ENCODE peak calls at places on chromosomes 13 and 19, in seven cellular contexts. One of them, this sample, is unnamed.

GRCh38 chr19:7149956-7150705 is 80.6 kb downstream of the ZNF557 start:
- DNase-seq in activated effector memory CD4-positive, alpha-beta T cell treated with Interleukin-2 at 50 U/mL for 16 hours: no peak
- DNase-seq in Peyer's patch: no peak
- DNase-seq in CD8-positive, alpha-beta memory T cell: no peak
- DNase-seq in Karpas-422: no peak
- DNase-seq in OCI-LY7: no peak
- DNase-seq in activated T-cell treated with anti-CD3 and anti-CD28 coated beads for 1 hour: no peak
- DNase-seq in this sample: no peak

GRCh38 chr19:40420766-40421467 is 4.9 kb downstream of the SERTAD1 start:
- DNase-seq in Peyer's patch: peak
- DNase-seq in activated effector memory CD4-positive, alpha-beta T cell treated with Interleukin-2 at 50 U/mL for 16 hours: peak
- DNase-seq in activated T-cell treated with anti-CD3 and anti-CD28 coated beads for 1 hour: peak
- DNase-seq in CD8-positive, alpha-beta memory T cell: peak
- DNase-seq in OCI-LY7: peak
- DNase-seq in Karpas-422: peak
- DNase-seq in this sample: peak

GRCh38 chr13:46339035-46339666 is 47.9 kb downstream of the RUBCNL start:
- DNase-seq in Karpas-422: no peak
- DNase-seq in OCI-LY7: no peak
- DNase-seq in activated effector memory CD4-positive, alpha-beta T cell treated with Interleukin-2 at 50 U/mL for 16 hours: no peak
- DNase-seq in Peyer's patch: peak
- DNase-seq in activated T-cell treated with anti-CD3 and anti-CD28 coated beads for 1 hour: no peak
- DNase-seq in CD8-positive, alpha-beta memory T cell: no peak
- DNase-seq in this sample: peak

GRCh38 chr19:30330266-30330665 is 41.9 kb upstream of the ZNF536 start:
- DNase-seq in activated T-cell treated with anti-CD3 and anti-CD28 coated beads for 1 hour: no peak
- DNase-seq in Peyer's patch: no peak
- DNase-seq in Karpas-422: no peak
- DNase-seq in CD8-positive, alpha-beta memory T cell: no peak
- DNase-seq in OCI-LY7: no peak
- DNase-seq in activated effector memory CD4-positive, alpha-beta T cell treated with Interleukin-2 at 50 U/mL for 16 hours: no peak
- DNase-seq in this sample: no peak

GRCh38 chr19:4016486-4016885 is 8.9 kb downstream of the PIAS4 start:
- DNase-seq in activated effector memory CD4-positive, alpha-beta T cell treated with Interleukin-2 at 50 U/mL for 16 hours: no peak
- DNase-seq in CD8-positive, alpha-beta memory T cell: no peak
- DNase-seq in Karpas-422: no peak
- DNase-seq in Peyer's patch: no peak
- DNase-seq in OCI-LY7: no peak
- DNase-seq in activated T-cell treated with anti-CD3 and anti-CD28 coated beads for 1 hour: no peak
- DNase-seq in this sample: no peak

GRCh38 chr19:14318873-14319272 is 62.4 kb upstream of the ADGRE5 start:
- DNase-seq in activated T-cell treated with anti-CD3 and anti-CD28 coated beads for 1 hour: no peak
- DNase-seq in activated effector memory CD4-positive, alpha-beta T cell treated with Interleukin-2 at 50 U/mL for 16 hours: no peak
- DNase-seq in OCI-LY7: no peak
- DNase-seq in CD8-positive, alpha-beta memory T cell: no peak
- DNase-seq in Karpas-422: no peak
- DNase-seq in Peyer's patch: peak
- DNase-seq in this sample: no peak

GRCh38 chr19:39737929-39738328 is at the start of gene CLC:
- DNase-seq in Karpas-422: peak
- DNase-seq in Peyer's patch: no peak
- DNase-seq in activated effector memory CD4-positive, alpha-beta T cell treated with Interleukin-2 at 50 U/mL for 16 hours: no peak
- DNase-seq in activated T-cell treated with anti-CD3 and anti-CD28 coated beads for 1 hour: no peak
- DNase-seq in CD8-positive, alpha-beta memory T cell: no peak
- DNase-seq in OCI-LY7: no peak
- DNase-seq in this sample: no peak

GRCh38 chr19:37975071-37975470 is 68.1 kb downstream of the SIPA1L3 start:
- DNase-seq in Peyer's patch: peak
- DNase-seq in CD8-positive, alpha-beta memory T cell: no peak
- DNase-seq in Karpas-422: no peak
- DNase-seq in OCI-LY7: peak
- DNase-seq in activated T-cell treated with anti-CD3 and anti-CD28 coated beads for 1 hour: no peak
- DNase-seq in activated effector memory CD4-positive, alpha-beta T cell treated with Interleukin-2 at 50 U/mL for 16 hours: no peak
- DNase-seq in this sample: no peak

GRCh38 chr19:42281175-42282035 is 12.4 kb downstream of the CIC start:
- DNase-seq in Karpas-422: peak
- DNase-seq in CD8-positive, alpha-beta memory T cell: no peak
- DNase-seq in OCI-LY7: peak
- DNase-seq in Peyer's patch: peak
- DNase-seq in activated effector memory CD4-positive, alpha-beta T cell treated with Interleukin-2 at 50 U/mL for 16 hours: no peak
- DNase-seq in activated T-cell treated with anti-CD3 and anti-CD28 coated beads for 1 hour: no peak
- DNase-seq in this sample: no peak

GRCh38 chr13:40344270-40345148 is 321.9 kb downstream of the FOXO1 start:
- DNase-seq in CD8-positive, alpha-beta memory T cell: no peak
- DNase-seq in Peyer's patch: peak
- DNase-seq in Karpas-422: peak
- DNase-seq in activated T-cell treated with anti-CD3 and anti-CD28 coated beads for 1 hour: no peak
- DNase-seq in activated effector memory CD4-positive, alpha-beta T cell treated with Interleukin-2 at 50 U/mL for 16 hours: no peak
- DNase-seq in OCI-LY7: peak
- DNase-seq in this sample: no peak

GRCh38 chr13:37775871-37776270 is 93.7 kb downstream of the TRPC4 start:
- DNase-seq in CD8-positive, alpha-beta memory T cell: no peak
- DNase-seq in Peyer's patch: no peak
- DNase-seq in OCI-LY7: no peak
- DNase-seq in activated T-cell treated with anti-CD3 and anti-CD28 coated beads for 1 hour: no peak
- DNase-seq in activated effector memory CD4-positive, alpha-beta T cell treated with Interleukin-2 at 50 U/mL for 16 hours: no peak
- DNase-seq in Karpas-422: no peak
- DNase-seq in this sample: no peak

GRCh38 chr19:10662384-10663251 is 8.5 kb downstream of the ILF3 start:
- DNase-seq in activated T-cell treated with anti-CD3 and anti-CD28 coated beads for 1 hour: no peak
- DNase-seq in activated effector memory CD4-positive, alpha-beta T cell treated with Interleukin-2 at 50 U/mL for 16 hours: no peak
- DNase-seq in CD8-positive, alpha-beta memory T cell: no peak
- DNase-seq in Karpas-422: peak
- DNase-seq in Peyer's patch: no peak
- DNase-seq in OCI-LY7: peak
- DNase-seq in this sample: no peak

GRCh38 chr13:109868583-109869311 is 82.4 kb upstream of the IRS2 start:
- DNase-seq in Peyer's patch: no peak
- DNase-seq in activated T-cell treated with anti-CD3 and anti-CD28 coated beads for 1 hour: no peak
- DNase-seq in OCI-LY7: no peak
- DNase-seq in Karpas-422: no peak
- DNase-seq in CD8-positive, alpha-beta memory T cell: no peak
- DNase-seq in activated effector memory CD4-positive, alpha-beta T cell treated with Interleukin-2 at 50 U/mL for 16 hours: no peak
- DNase-seq in this sample: no peak

GRCh38 chr19:5903054-5903501 is 512 bp downstream of the NDUFA11 start:
- DNase-seq in Karpas-422: peak
- DNase-seq in OCI-LY7: peak
- DNase-seq in activated T-cell treated with anti-CD3 and anti-CD28 coated beads for 1 hour: no peak
- DNase-seq in activated effector memory CD4-positive, alpha-beta T cell treated with Interleukin-2 at 50 U/mL for 16 hours: no peak
- DNase-seq in CD8-positive, alpha-beta memory T cell: no peak
- DNase-seq in Peyer's patch: no peak
- DNase-seq in this sample: no peak

GRCh38 chr19:46574533-46574932 is 26.6 kb upstream of the CALM3 start:
- DNase-seq in Peyer's patch: no peak
- DNase-seq in CD8-positive, alpha-beta memory T cell: no peak
- DNase-seq in OCI-LY7: no peak
- DNase-seq in activated effector memory CD4-positive, alpha-beta T cell treated with Interleukin-2 at 50 U/mL for 16 hours: peak
- DNase-seq in Karpas-422: no peak
- DNase-seq in activated T-cell treated with anti-CD3 and anti-CD28 coated beads for 1 hour: no peak
- DNase-seq in this sample: no peak

GRCh38 chr19:41263042-41263849 is 926 bp upstream of the HNRNPUL1 start:
- DNase-seq in activated effector memory CD4-positive, alpha-beta T cell treated with Interleukin-2 at 50 U/mL for 16 hours: peak
- DNase-seq in Peyer's patch: peak
- DNase-seq in OCI-LY7: peak
- DNase-seq in activated T-cell treated with anti-CD3 and anti-CD28 coated beads for 1 hour: peak
- DNase-seq in Karpas-422: no peak
- DNase-seq in CD8-positive, alpha-beta memory T cell: peak
- DNase-seq in this sample: peak

GRCh38 chr19:12985049-12985776 is 10.1 kb upstream of the NFIX start:
- DNase-seq in CD8-positive, alpha-beta memory T cell: no peak
- DNase-seq in Karpas-422: no peak
- DNase-seq in activated T-cell treated with anti-CD3 and anti-CD28 coated beads for 1 hour: no peak
- DNase-seq in OCI-LY7: no peak
- DNase-seq in Peyer's patch: peak
- DNase-seq in activated effector memory CD4-positive, alpha-beta T cell treated with Interleukin-2 at 50 U/mL for 16 hours: no peak
- DNase-seq in this sample: no peak

GRCh38 chr13:40993987-40994386 is 25.1 kb downstream of the ELF1 start:
- DNase-seq in activated effector memory CD4-positive, alpha-beta T cell treated with Interleukin-2 at 50 U/mL for 16 hours: no peak
- DNase-seq in activated T-cell treated with anti-CD3 and anti-CD28 coated beads for 1 hour: no peak
- DNase-seq in OCI-LY7: no peak
- DNase-seq in CD8-positive, alpha-beta memory T cell: no peak
- DNase-seq in Karpas-422: no peak
- DNase-seq in Peyer's patch: no peak
- DNase-seq in this sample: no peak

GRCh38 chr13:44274838-44275237 is 98.8 kb upstream of the SERP2 start:
- DNase-seq in activated T-cell treated with anti-CD3 and anti-CD28 coated beads for 1 hour: no peak
- DNase-seq in activated effector memory CD4-positive, alpha-beta T cell treated with Interleukin-2 at 50 U/mL for 16 hours: no peak
- DNase-seq in Peyer's patch: no peak
- DNase-seq in OCI-LY7: peak
- DNase-seq in CD8-positive, alpha-beta memory T cell: peak
- DNase-seq in Karpas-422: peak
- DNase-seq in this sample: no peak

GRCh38 chr19:9306443-9306842 is 3.2 kb downstream of the ZNF699 start:
- DNase-seq in Peyer's patch: no peak
- DNase-seq in CD8-positive, alpha-beta memory T cell: no peak
- DNase-seq in activated effector memory CD4-positive, alpha-beta T cell treated with Interleukin-2 at 50 U/mL for 16 hours: no peak
- DNase-seq in Karpas-422: no peak
- DNase-seq in activated T-cell treated with anti-CD3 and anti-CD28 coated beads for 1 hour: no peak
- DNase-seq in OCI-LY7: no peak
- DNase-seq in this sample: no peak

GRCh38 chr13:27076411-27076810 is 95.2 kb downstream of the USP12 start:
- DNase-seq in CD8-positive, alpha-beta memory T cell: no peak
- DNase-seq in OCI-LY7: no peak
- DNase-seq in activated effector memory CD4-positive, alpha-beta T cell treated with Interleukin-2 at 50 U/mL for 16 hours: no peak
- DNase-seq in Karpas-422: no peak
- DNase-seq in Peyer's patch: no peak
- DNase-seq in activated T-cell treated with anti-CD3 and anti-CD28 coated beads for 1 hour: no peak
- DNase-seq in this sample: no peak

GRCh38 chr19:40687525-40688016 is 2.9 kb downstream of the NUMBL start:
- DNase-seq in activated effector memory CD4-positive, alpha-beta T cell treated with Interleukin-2 at 50 U/mL for 16 hours: no peak
- DNase-seq in Karpas-422: peak
- DNase-seq in activated T-cell treated with anti-CD3 and anti-CD28 coated beads for 1 hour: no peak
- DNase-seq in OCI-LY7: no peak
- DNase-seq in CD8-positive, alpha-beta memory T cell: no peak
- DNase-seq in Peyer's patch: peak
- DNase-seq in this sample: peak

GRCh38 chr19:50317115-50317514 is 12.1 kb downstream of the KCNC3 start:
- DNase-seq in CD8-positive, alpha-beta memory T cell: no peak
- DNase-seq in OCI-LY7: no peak
- DNase-seq in activated T-cell treated with anti-CD3 and anti-CD28 coated beads for 1 hour: no peak
- DNase-seq in activated effector memory CD4-positive, alpha-beta T cell treated with Interleukin-2 at 50 U/mL for 16 hours: no peak
- DNase-seq in Peyer's patch: no peak
- DNase-seq in Karpas-422: no peak
- DNase-seq in this sample: no peak

GRCh38 chr13:26618726-26619125 is 61.2 kb downstream of the WASF3 start:
- DNase-seq in Peyer's patch: no peak
- DNase-seq in Karpas-422: no peak
- DNase-seq in OCI-LY7: no peak
- DNase-seq in activated effector memory CD4-positive, alpha-beta T cell treated with Interleukin-2 at 50 U/mL for 16 hours: no peak
- DNase-seq in activated T-cell treated with anti-CD3 and anti-CD28 coated beads for 1 hour: no peak
- DNase-seq in CD8-positive, alpha-beta memory T cell: no peak
- DNase-seq in this sample: no peak

GRCh38 chr19:3276341-3276799 is 51.9 kb downstream of the CELF5 start:
- DNase-seq in activated T-cell treated with anti-CD3 and anti-CD28 coated beads for 1 hour: no peak
- DNase-seq in CD8-positive, alpha-beta memory T cell: peak
- DNase-seq in OCI-LY7: peak
- DNase-seq in Karpas-422: no peak
- DNase-seq in Peyer's patch: peak
- DNase-seq in activated effector memory CD4-positive, alpha-beta T cell treated with Interleukin-2 at 50 U/mL for 16 hours: no peak
- DNase-seq in this sample: no peak

GRCh38 chr13:91922969-91923592 is 524.7 kb downstream of the GPC5 start:
- DNase-seq in activated T-cell treated with anti-CD3 and anti-CD28 coated beads for 1 hour: no peak
- DNase-seq in CD8-positive, alpha-beta memory T cell: no peak
- DNase-seq in OCI-LY7: peak
- DNase-seq in Karpas-422: no peak
- DNase-seq in Peyer's patch: no peak
- DNase-seq in activated effector memory CD4-positive, alpha-beta T cell treated with Interleukin-2 at 50 U/mL for 16 hours: no peak
- DNase-seq in this sample: no peak

GRCh38 chr19:41398042-41398403 is 405 bp downstream of the BCKDHA start:
- DNase-seq in activated T-cell treated with anti-CD3 and anti-CD28 coated beads for 1 hour: no peak
- DNase-seq in OCI-LY7: no peak
- DNase-seq in Karpas-422: peak
- DNase-seq in Peyer's patch: no peak
- DNase-seq in CD8-positive, alpha-beta memory T cell: no peak
- DNase-seq in activated effector memory CD4-positive, alpha-beta T cell treated with Interleukin-2 at 50 U/mL for 16 hours: no peak
- DNase-seq in this sample: no peak

GRCh38 chr13:113116871-113117271 is 5.7 kb upstream of the F10 start:
- DNase-seq in activated T-cell treated with anti-CD3 and anti-CD28 coated beads for 1 hour: no peak
- DNase-seq in Karpas-422: no peak
- DNase-seq in CD8-positive, alpha-beta memory T cell: no peak
- DNase-seq in Peyer's patch: no peak
- DNase-seq in OCI-LY7: no peak
- DNase-seq in activated effector memory CD4-positive, alpha-beta T cell treated with Interleukin-2 at 50 U/mL for 16 hours: no peak
- DNase-seq in this sample: no peak

This sample was measured in naive B cell.